ENCODE peak calls at places on chromosomes 3 and 15, in ten cellular contexts. S is left ventricle myocardium inferior, Z is T-helper 1 cell, J is GM12878, G is OCI-M1, L is AG08396, A is GM04503, D is nucleus accumbens, R is ecto neural progenitor cell, B is ACHN. U is an unnamed sample.

GRCh38 chr15:92565351-92566125 is 90.0 kb downstream of the FAM174B start:
- DNase-seq in Z (no peak), S (no peak), A (no peak), D (no peak), B (no peak), R (no peak), L (no peak), G (no peak), J (no peak), U (no peak)

GRCh38 chr3:133532951-133533350 is 40.5 kb upstream of the CDV3 start:
- DNase-seq in S (no peak), B (no peak), J (no peak), R (no peak), Z (no peak), D (no peak), L (no peak), A (no peak), G (no peak), U (no peak)

GRCh38 chr15:74870496-74871213 is 2.5 kb downstream of the SCAMP2 start:
- DNase-seq in L (no peak), R (no peak), G (no peak), J (no peak), A (peak; percentile 10), B (no peak), Z (no peak), D (no peak), S (no peak), U (no peak)

GRCh38 chr3:190265795-190266194 is 56.5 kb downstream of the CLDN1 start:
- DNase-seq in L (peak; percentile 33), Z (no peak), J (no peak), G (peak; percentile 4), S (no peak), D (no peak), A (peak; percentile 27), B (no peak), R (no peak), U (peak; percentile 97)

GRCh38 chr3:126567696-126568438 is 9.1 kb upstream of the C3orf22 start:
- DNase-seq in D (no peak), L (no peak), R (peak; percentile 49), A (no peak), G (no peak), J (no peak), S (no peak), B (peak; percentile 44), Z (no peak), U (no peak)

GRCh38 chr3:110856916-110857315 is 214.7 kb upstream of the NECTIN3 start:
- DNase-seq in R (no peak), G (no peak), S (no peak), J (no peak), L (no peak), B (no peak), A (no peak), Z (no peak), D (no peak), U (no peak)

GRCh38 chr15:49864251-49864650 is 243.4 kb downstream of the DTWD1 start:
- DNase-seq in B (no peak), S (no peak), L (no peak), R (no peak), G (no peak), J (no peak), Z (no peak), A (no peak), D (no peak), U (no peak)

GRCh38 chr3:149717391-149718056 is 34.8 kb downstream of the COMMD2 start:
- DNase-seq in G (peak; percentile 64), A (peak; percentile 15), J (no peak), S (no peak), B (peak; percentile 69), L (peak; percentile 63), D (peak; percentile 12), Z (peak; percentile 48), R (no peak), U (peak; percentile 58)

GRCh38 chr3:196711838-196712513 is at the start of the genes CEP19 and PIGX:
- DNase-seq in R (peak; percentile 91), A (peak; percentile 45), S (peak; percentile 84), B (peak; percentile 82), J (peak; percentile 67), G (peak; percentile 86), Z (peak; percentile 92), L (peak; percentile 100), D (peak; percentile 86), U (peak; percentile 67)

GRCh38 chr3:73727117-73727802 is 102.5 kb upstream of the PDZRN3 start:
- DNase-seq in R (peak; percentile 58), B (no peak), Z (no peak), A (peak; percentile 89), S (no peak), L (peak; percentile 40), G (no peak), J (no peak), D (no peak), U (no peak)

GRCh38 chr3:143445118-143445517 is 325.5 kb downstream of the CHST2 start:
- DNase-seq in R (no peak), B (no peak), S (no peak), G (no peak), A (no peak), L (no peak), J (peak; percentile 43), Z (no peak), D (no peak), U (no peak)

GRCh38 chr3:47408839-47409229 is 28.0 kb downstream of the PTPN23 start:
- DNase-seq in R (no peak), B (no peak), Z (no peak), J (no peak), G (no peak), L (no peak), S (no peak), D (no peak), A (no peak), U (no peak)

GRCh38 chr3:101252897-101253296 is 67.5 kb downstream of the IMPG2 start:
- DNase-seq in A (no peak), B (no peak), S (no peak), R (no peak), Z (no peak), D (no peak), G (peak; percentile 22), L (no peak), J (no peak), U (no peak)

GRCh38 chr3:5071061-5071460 is 51.0 kb upstream of the ARL8B start:
- DNase-seq in Z (no peak), B (peak; percentile 8), L (no peak), D (no peak), J (no peak), A (peak; percentile 34), S (no peak), R (no peak), G (peak; percentile 30), U (no peak)

GRCh38 chr3:110608566-110608965 is 463.1 kb upstream of the NECTIN3 start:
- DNase-seq in B (no peak), D (no peak), Z (no peak), S (no peak), A (no peak), R (no peak), G (no peak), L (no peak), J (no peak), U (no peak)

GRCh38 chr15:57373882-57374276 is 2.4 kb upstream of the CGNL1 start:
- DNase-seq in G (no peak), R (no peak), L (no peak), Z (no peak), D (no peak), A (no peak), J (no peak), B (no peak), S (no peak), U (no peak)

GRCh38 chr15:28273468-28273867 is 48.5 kb downstream of the HERC2 start:
- DNase-seq in A (no peak), J (no peak), S (no peak), L (no peak), R (no peak), Z (no peak), G (no peak), D (no peak), B (no peak), U (no peak)

GRCh38 chr3:128285925-128286275 is 132.6 kb downstream of the EEFSEC start:
- DNase-seq in S (no peak), A (no peak), L (no peak), G (no peak), D (no peak), R (no peak), J (no peak), Z (no peak), B (no peak), U (no peak)